ENCODE peak calls at places on chromosomes 3 and 15, in ten cellular contexts. One of them, this sample, is unnamed.

GRCh38 chr3:170107926-170108325 is 70.1 kb downstream of the GPR160 start:
- DNase-seq in fibroblast of lung: peak
- DNase-seq in lower leg skin: no peak
- DNase-seq in Peyer's patch: no peak
- DNase-seq in brain microvascular endothelial cell: no peak
- DNase-seq in heart left ventricle: no peak
- DNase-seq in Calu3: no peak
- DNase-seq in tibial nerve: no peak
- DNase-seq in stomach: no peak
- DNase-seq in WTC11: no peak
- DNase-seq in this sample: no peak

GRCh38 chr15:78392430-78392829 is 45.6 kb upstream of the IREB2 start:
- DNase-seq in Calu3: peak
- DNase-seq in fibroblast of lung: no peak
- DNase-seq in WTC11: peak
- DNase-seq in lower leg skin: no peak
- DNase-seq in stomach: peak
- DNase-seq in Peyer's patch: peak
- DNase-seq in tibial nerve: no peak
- DNase-seq in heart left ventricle: no peak
- DNase-seq in brain microvascular endothelial cell: no peak
- DNase-seq in this sample: no peak

GRCh38 chr3:14514323-14514720 is 25.8 kb downstream of the GRIP2 start:
- DNase-seq in heart left ventricle: peak
- DNase-seq in lower leg skin: no peak
- DNase-seq in Peyer's patch: no peak
- DNase-seq in brain microvascular endothelial cell: no peak
- DNase-seq in stomach: no peak
- DNase-seq in fibroblast of lung: no peak
- DNase-seq in tibial nerve: no peak
- DNase-seq in WTC11: no peak
- DNase-seq in Calu3: peak
- DNase-seq in this sample: no peak

GRCh38 chr3:125035217-125035616 is 20.6 kb downstream of the HEG1 start:
- DNase-seq in WTC11: no peak
- DNase-seq in brain microvascular endothelial cell: no peak
- DNase-seq in heart left ventricle: no peak
- DNase-seq in lower leg skin: no peak
- DNase-seq in tibial nerve: no peak
- DNase-seq in Peyer's patch: no peak
- DNase-seq in stomach: no peak
- DNase-seq in Calu3: no peak
- DNase-seq in fibroblast of lung: no peak
- DNase-seq in this sample: no peak

GRCh38 chr3:73270839-73271483 is 209.5 kb downstream of the EBLN2 start:
- DNase-seq in fibroblast of lung: peak
- DNase-seq in stomach: no peak
- DNase-seq in heart left ventricle: no peak
- DNase-seq in Peyer's patch: no peak
- DNase-seq in tibial nerve: no peak
- DNase-seq in WTC11: no peak
- DNase-seq in brain microvascular endothelial cell: no peak
- DNase-seq in Calu3: no peak
- DNase-seq in lower leg skin: no peak
- DNase-seq in this sample: no peak

GRCh38 chr3:39644176-39644575 is 165.2 kb upstream of the MYRIP start:
- DNase-seq in tibial nerve: no peak
- DNase-seq in stomach: no peak
- DNase-seq in lower leg skin: no peak
- DNase-seq in fibroblast of lung: peak
- DNase-seq in WTC11: no peak
- DNase-seq in heart left ventricle: no peak
- DNase-seq in brain microvascular endothelial cell: peak
- DNase-seq in Peyer's patch: no peak
- DNase-seq in Calu3: no peak
- DNase-seq in this sample: peak

GRCh38 chr3:149706905-149707304 is 45.4 kb downstream of the COMMD2 start:
- DNase-seq in heart left ventricle: no peak
- DNase-seq in Peyer's patch: no peak
- DNase-seq in lower leg skin: no peak
- DNase-seq in stomach: no peak
- DNase-seq in brain microvascular endothelial cell: no peak
- DNase-seq in WTC11: no peak
- DNase-seq in fibroblast of lung: peak
- DNase-seq in Calu3: no peak
- DNase-seq in tibial nerve: no peak
- DNase-seq in this sample: no peak

GRCh38 chr3:30342319-30343060 is 263.9 kb upstream of the TGFBR2 start:
- DNase-seq in stomach: no peak
- DNase-seq in Peyer's patch: no peak
- DNase-seq in brain microvascular endothelial cell: peak
- DNase-seq in Calu3: peak
- DNase-seq in tibial nerve: peak
- DNase-seq in WTC11: no peak
- DNase-seq in heart left ventricle: no peak
- DNase-seq in lower leg skin: peak
- DNase-seq in fibroblast of lung: peak
- DNase-seq in this sample: peak

GRCh38 chr3:147411777-147412176 is 2.6 kb downstream of the ZIC1 start:
- DNase-seq in tibial nerve: no peak
- DNase-seq in Peyer's patch: no peak
- DNase-seq in lower leg skin: no peak
- DNase-seq in brain microvascular endothelial cell: no peak
- DNase-seq in stomach: no peak
- DNase-seq in WTC11: no peak
- DNase-seq in heart left ventricle: no peak
- DNase-seq in Calu3: no peak
- DNase-seq in fibroblast of lung: no peak
- DNase-seq in this sample: peak

GRCh38 chr15:77021088-77021481 is 26.2 kb downstream of the PSTPIP1 start:
- DNase-seq in Peyer's patch: no peak
- DNase-seq in fibroblast of lung: no peak
- DNase-seq in stomach: no peak
- DNase-seq in brain microvascular endothelial cell: no peak
- DNase-seq in lower leg skin: no peak
- DNase-seq in Calu3: no peak
- DNase-seq in heart left ventricle: no peak
- DNase-seq in WTC11: no peak
- DNase-seq in tibial nerve: no peak
- DNase-seq in this sample: no peak

GRCh38 chr3:127967296-127967695 is 52.3 kb downstream of the KBTBD12 start:
- DNase-seq in WTC11: no peak
- DNase-seq in brain microvascular endothelial cell: no peak
- DNase-seq in tibial nerve: no peak
- DNase-seq in stomach: no peak
- DNase-seq in fibroblast of lung: no peak
- DNase-seq in heart left ventricle: no peak
- DNase-seq in lower leg skin: no peak
- DNase-seq in Calu3: no peak
- DNase-seq in Peyer's patch: no peak
- DNase-seq in this sample: peak

GRCh38 chr3:141273700-141274410 is 42.2 kb downstream of the PXYLP1 start:
- DNase-seq in brain microvascular endothelial cell: no peak
- DNase-seq in WTC11: no peak
- DNase-seq in Peyer's patch: no peak
- DNase-seq in tibial nerve: no peak
- DNase-seq in heart left ventricle: no peak
- DNase-seq in Calu3: no peak
- DNase-seq in lower leg skin: no peak
- DNase-seq in fibroblast of lung: no peak
- DNase-seq in stomach: no peak
- DNase-seq in this sample: no peak

GRCh38 chr3:1228289-1228688 is 135.5 kb downstream of the CNTN6 start:
- DNase-seq in lower leg skin: no peak
- DNase-seq in tibial nerve: no peak
- DNase-seq in Calu3: no peak
- DNase-seq in brain microvascular endothelial cell: no peak
- DNase-seq in fibroblast of lung: no peak
- DNase-seq in stomach: no peak
- DNase-seq in Peyer's patch: no peak
- DNase-seq in heart left ventricle: no peak
- DNase-seq in WTC11: no peak
- DNase-seq in this sample: no peak

GRCh38 chr3:99620976-99621375 is 17.4 kb upstream of the COL8A1 start:
- DNase-seq in WTC11: no peak
- DNase-seq in tibial nerve: no peak
- DNase-seq in Calu3: no peak
- DNase-seq in brain microvascular endothelial cell: no peak
- DNase-seq in heart left ventricle: no peak
- DNase-seq in lower leg skin: no peak
- DNase-seq in stomach: no peak
- DNase-seq in Peyer's patch: no peak
- DNase-seq in fibroblast of lung: no peak
- DNase-seq in this sample: no peak

GRCh38 chr15:85539491-85539890 is 159.1 kb downstream of the AKAP13 start:
- DNase-seq in brain microvascular endothelial cell: no peak
- DNase-seq in fibroblast of lung: no peak
- DNase-seq in heart left ventricle: no peak
- DNase-seq in Peyer's patch: no peak
- DNase-seq in tibial nerve: no peak
- DNase-seq in lower leg skin: no peak
- DNase-seq in Calu3: no peak
- DNase-seq in stomach: no peak
- DNase-seq in WTC11: no peak
- DNase-seq in this sample: no peak
- TF ChIP-seq CTCF in brain microvascular endothelial cell: no peak
- TF ChIP-seq CTCF in fibroblast of lung: no peak
- TF ChIP-seq CTCF in heart left ventricle: no peak
- TF ChIP-seq CTCF in Peyer's patch: no peak
- TF ChIP-seq CTCF in tibial nerve: no peak
- TF ChIP-seq CTCF in lower leg skin: no peak
- TF ChIP-seq CTCF in Calu3: no peak
- TF ChIP-seq CTCF in stomach: no peak
- TF ChIP-seq CTCF in WTC11: no peak
- TF ChIP-seq CTCF in this sample: no peak

DNA sequence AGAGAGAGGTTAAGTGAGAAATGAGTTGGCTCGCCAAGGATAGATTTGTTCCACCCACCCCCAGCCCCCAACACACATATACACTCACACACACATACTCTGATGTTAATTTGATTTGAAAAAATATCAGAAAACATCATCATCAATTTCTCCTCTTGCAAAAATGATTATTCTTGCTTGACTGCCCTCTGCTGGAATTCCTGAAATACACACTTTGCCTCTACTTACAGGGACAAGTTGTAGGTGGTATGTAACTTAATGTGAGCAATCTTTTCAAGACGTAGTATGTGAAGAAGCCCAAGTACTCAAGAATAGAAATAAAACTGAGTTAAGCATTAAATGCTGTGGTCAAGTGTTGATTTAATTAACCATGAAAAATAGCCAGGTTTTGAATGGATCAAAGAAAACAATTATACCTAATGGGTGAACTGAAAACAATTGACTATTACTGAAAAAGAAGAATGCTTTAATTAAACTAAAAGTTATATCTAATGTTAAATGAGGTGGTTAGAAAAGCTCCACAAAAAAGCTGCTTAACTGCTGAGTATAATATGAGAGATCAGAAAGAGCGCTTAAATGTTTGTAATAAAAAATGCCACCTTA is 46.6 kb upstream of the MDFIC2 start:
- DNase-seq in stomach: no peak
- DNase-seq in tibial nerve: peak
- DNase-seq in lower leg skin: no peak
- DNase-seq in brain microvascular endothelial cell: peak
- DNase-seq in Calu3: peak
- DNase-seq in heart left ventricle: no peak
- DNase-seq in WTC11: no peak
- DNase-seq in Peyer's patch: no peak
- DNase-seq in fibroblast of lung: peak
- DNase-seq in this sample: peak
- TF ChIP-seq CTCF in stomach: peak
- TF ChIP-seq CTCF in tibial nerve: peak
- TF ChIP-seq CTCF in lower leg skin: no peak
- TF ChIP-seq CTCF in brain microvascular endothelial cell: peak
- TF ChIP-seq CTCF in Calu3: peak
- TF ChIP-seq CTCF in heart left ventricle: peak
- TF ChIP-seq CTCF in WTC11: peak
- TF ChIP-seq CTCF in Peyer's patch: peak
- TF ChIP-seq CTCF in fibroblast of lung: peak
- TF ChIP-seq CTCF in this sample: peak

DNA sequence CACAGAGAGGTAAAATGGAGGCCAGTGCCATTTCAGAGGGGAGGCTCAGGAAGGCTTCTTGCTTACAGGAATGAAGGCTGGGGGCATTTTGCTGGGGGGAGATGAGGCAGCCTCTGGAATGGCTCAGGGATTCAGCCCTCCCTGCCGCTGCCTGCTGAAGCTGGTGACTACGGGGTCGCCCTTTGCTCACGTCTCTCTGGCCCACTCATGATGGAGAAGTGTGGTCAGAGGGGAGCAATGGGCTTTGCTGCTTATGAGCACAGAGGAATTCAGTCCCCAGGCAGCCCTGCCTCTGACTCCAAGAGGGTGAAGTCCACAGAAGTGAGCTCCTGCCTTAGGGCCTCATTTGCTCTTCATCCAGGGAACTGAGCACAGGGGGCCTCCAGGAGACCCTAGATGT is 39.9 kb downstream of the MESD start:
- DNase-seq in Calu3: no peak
- DNase-seq in tibial nerve: no peak
- DNase-seq in WTC11: no peak
- DNase-seq in fibroblast of lung: no peak
- DNase-seq in heart left ventricle: no peak
- DNase-seq in brain microvascular endothelial cell: no peak
- DNase-seq in lower leg skin: no peak
- DNase-seq in Peyer's patch: no peak
- DNase-seq in stomach: no peak
- DNase-seq in this sample: no peak
- TF ChIP-seq CTCF in Calu3: no peak
- TF ChIP-seq CTCF in tibial nerve: no peak
- TF ChIP-seq CTCF in WTC11: no peak
- TF ChIP-seq CTCF in fibroblast of lung: no peak
- TF ChIP-seq CTCF in heart left ventricle: no peak
- TF ChIP-seq CTCF in brain microvascular endothelial cell: no peak
- TF ChIP-seq CTCF in lower leg skin: no peak
- TF ChIP-seq CTCF in Peyer's patch: no peak
- TF ChIP-seq CTCF in stomach: no peak
- TF ChIP-seq CTCF in this sample: no peak

GRCh38 chr3:42531470-42531869 is 29.0 kb downstream of the VIPR1 start:
- DNase-seq in fibroblast of lung: no peak
- DNase-seq in Calu3: no peak
- DNase-seq in heart left ventricle: no peak
- DNase-seq in WTC11: no peak
- DNase-seq in tibial nerve: no peak
- DNase-seq in lower leg skin: no peak
- DNase-seq in Peyer's patch: peak
- DNase-seq in brain microvascular endothelial cell: no peak
- DNase-seq in stomach: no peak
- DNase-seq in this sample: no peak
- TF ChIP-seq CTCF in fibroblast of lung: no peak
- TF ChIP-seq CTCF in Calu3: no peak
- TF ChIP-seq CTCF in heart left ventricle: no peak
- TF ChIP-seq CTCF in WTC11: no peak
- TF ChIP-seq CTCF in tibial nerve: no peak
- TF ChIP-seq CTCF in lower leg skin: no peak
- TF ChIP-seq CTCF in Peyer's patch: no peak
- TF ChIP-seq CTCF in brain microvascular endothelial cell: no peak
- TF ChIP-seq CTCF in stomach: no peak
- TF ChIP-seq CTCF in this sample: no peak

This sample was measured in astrocyte of the spinal cord.